ENCODE peak calls at places on chromosomes 3 and 15, in four cellular contexts. T, J, E and R are unnamed samples. For H3K36me3, the result is how much of the 10 kb centered on the place peaks cover.

GRCh38 chr15:89828324-89829145 is 13.9 kb upstream of the ANPEP start:
- DNase-seq in T (peak), J (peak), E (no peak), R (peak)

GRCh38 chr3:11307830-11308432 is 35.7 kb downstream of the ATG7 start:
- DNase-seq in T (no peak), J (no peak), E (no peak), R (no peak)

GRCh38 chr3:13137808-13138565 is 64.8 kb upstream of the IQSEC1 start:
- DNase-seq in T (peak), J (no peak), E (no peak), R (no peak)

GRCh38 chr15:42270996-42271395 is 2.0 kb upstream of the GANC start:
- DNase-seq in T (no peak), J (no peak), E (no peak), R (no peak)

GRCh38 chr3:123294296-123294938 is 92.7 kb downstream of the SEC22A start:
- DNase-seq in T (no peak), J (peak), E (no peak), R (no peak)

GRCh38 chr15:78069630-78070029 is 7.9 kb downstream of the TBC1D2B start:
- DNase-seq in T (no peak), J (no peak), E (no peak), R (no peak)

GRCh38 chr3:113084777-113085176 is 94.0 kb downstream of the GTPBP8 start:
- DNase-seq in T (no peak), J (no peak), E (peak), R (peak)

GRCh38 chr15:91908401-91908800 is 54.9 kb downstream of the SLCO3A1 start:
- DNase-seq in T (no peak), J (no peak), E (no peak), R (no peak)

GRCh38 chr3:80097674-80098073 is 329.9 kb upstream of the ROBO1 start:
- DNase-seq in T (no peak), J (no peak), E (no peak), R (no peak)

GRCh38 chr3:31086698-31087097 is 192.2 kb upstream of the GADL1 start:
- DNase-seq in T (no peak), J (no peak), E (no peak), R (no peak)

GRCh38 chr3:25442486-25442885 is 14.4 kb downstream of the RARB start:
- DNase-seq in T (no peak), J (no peak), E (no peak), R (no peak)

GRCh38 chr3:134038716-134039115 is 9.0 kb upstream of the SLCO2A1 start:
- DNase-seq in T (no peak), J (no peak), E (no peak), R (no peak)

GRCh38 chr15:27028836-27029482 is 58.0 kb downstream of the GABRG3 start:
- DNase-seq in T (no peak), J (no peak), E (no peak), R (no peak)

GRCh38 chr15:100918690-100919480 is at the start of gene LRRK1:
- DNase-seq in T (peak), J (peak), E (peak), R (peak)

GRCh38 chr15:82968066-82968465 is 15.5 kb upstream of the HOMER2 start:
- DNase-seq in T (no peak), J (no peak), E (no peak), R (no peak)

GRCh38 chr15:75577401-75578205 is 1.5 kb downstream of the PTPN9 start:
- DNase-seq in T (no peak), J (peak), E (no peak), R (peak)

GRCh38 chr15:100439566-100439965 is 89.2 kb downstream of the CERS3 start:
- DNase-seq in T (no peak), J (no peak), E (no peak), R (no peak)

GRCh38 chr3:102530443-102531195 is 95.8 kb downstream of the ZPLD1 start:
- DNase-seq in T (no peak), J (no peak), E (no peak), R (no peak)

GRCh38 chr3:106611841-106612240 is 743.0 kb upstream of the CBLB start:
- DNase-seq in T (no peak), J (no peak), E (no peak), R (no peak)

GRCh38 chr3:171528102-171528501 is 67.9 kb upstream of the TNIK start:
- DNase-seq in T (no peak), J (no peak), E (no peak), R (no peak)

GRCh38 chr3:9185046-9185445 is 64.4 kb downstream of the SRGAP3 start:
- DNase-seq in T (no peak), J (no peak), E (no peak), R (no peak)

GRCh38 chr3:16511561-16512434 is 1.7 kb downstream of the RFTN1 start:
- DNase-seq in T (no peak), J (peak), E (no peak), R (peak)

GRCh38 chr3:11204697-11205397 is 50.6 kb downstream of the HRH1 start:
- DNase-seq in T (no peak), J (peak), E (no peak), R (no peak)

GRCh38 chr15:66587749-66588148 is 22.0 kb upstream of the LCTL start:
- DNase-seq in T (no peak), J (no peak), E (no peak), R (no peak)

GRCh38 chr3:141540531-141540930 is 53.7 kb downstream of the RASA2 start:
- DNase-seq in T (no peak), J (no peak), E (no peak), R (no peak)

GRCh38 chr15:56291741-56292140 is 48.1 kb upstream of the RFX7 start:
- DNase-seq in T (no peak), J (no peak), E (no peak), R (no peak)

GRCh38 chr15:71275098-71275497 is 159.8 kb downstream of the THSD4 start:
- DNase-seq in T (no peak), J (no peak), E (no peak), R (peak)

GRCh38 chr15:77904436-77904821 is 173.1 kb downstream of the TBC1D2B start:
- DNase-seq in T (peak), J (no peak), E (no peak), R (no peak)

GRCh38 chr3:184354740-184355139 is 6.7 kb downstream of the CLCN2 start:
- DNase-seq in T (no peak), J (no peak), E (no peak), R (no peak)
- H3K36me3 ChIP-seq in T (under half), J (under half), E (under half), R (under half)

GRCh38 chr15:84645997-84646396 is 8.1 kb downstream of the WDR73 start:
- DNase-seq in T (no peak), J (no peak), E (no peak), R (no peak)
- H3K36me3 ChIP-seq in T (half or more), J (under half), E (under half), R (half or more)

GRCh38 chr15:98948456-98948855 is 59.1 kb downstream of the PGPEP1L start:
- DNase-seq in T (no peak), J (no peak), E (no peak), R (no peak)
- H3K36me3 ChIP-seq in T (under half), J (half or more), E (under half), R (under half)

GRCh38 chr3:129107793-129108192 is 13.8 kb downstream of the RAB43 start:
- DNase-seq in T (no peak), J (peak), E (no peak), R (no peak)

GRCh38 chr3:129114455-129114854 is 7.1 kb downstream of the RAB43 start:
- DNase-seq in T (no peak), J (no peak), E (no peak), R (no peak)

GRCh38 chr3:129117134-129117533 is 4.5 kb downstream of the RAB43 start:
- DNase-seq in T (no peak), J (no peak), E (no peak), R (no peak)

GRCh38 chr3:129116482-129116946 is 5.1 kb downstream of the RAB43 start:
- DNase-seq in T (no peak), J (no peak), E (no peak), R (no peak)

DNA sequence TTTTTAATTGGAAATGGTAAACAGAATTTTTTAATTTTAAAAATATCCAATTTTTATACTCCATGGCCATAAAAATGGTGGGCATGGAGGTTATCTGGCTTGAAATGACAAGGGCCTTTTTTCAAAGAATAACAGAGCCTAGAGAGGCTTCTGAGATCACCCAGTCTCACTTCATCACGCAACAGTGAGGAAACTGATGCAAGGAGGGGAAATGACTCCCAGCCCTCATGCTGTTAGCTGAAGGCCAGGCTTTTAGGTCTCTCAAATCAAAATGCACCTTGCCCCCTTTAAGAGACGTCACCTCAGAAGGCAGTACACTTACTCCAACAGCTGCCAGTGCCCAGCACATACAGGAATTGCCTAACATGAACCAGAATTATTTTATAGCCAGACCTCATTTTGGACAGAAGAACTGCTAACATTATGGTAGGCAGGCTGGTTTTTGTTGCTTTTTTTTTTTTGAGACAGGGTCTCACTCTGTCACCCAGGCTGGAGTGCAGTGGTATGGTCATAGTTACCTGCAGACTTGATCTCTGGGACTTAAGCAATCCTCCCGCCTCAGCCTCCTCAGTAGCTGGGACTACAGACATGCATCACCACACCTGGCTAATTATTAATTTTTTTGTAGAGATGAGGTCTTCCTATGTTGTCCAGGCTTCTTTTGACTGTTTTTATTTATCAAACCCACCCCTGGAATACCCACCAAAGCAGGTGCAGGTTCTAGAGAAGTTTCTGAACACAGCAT is 9.1 kb downstream of the RAB43 start:
- DNase-seq in T (no peak), J (no peak), E (no peak), R (no peak)
- H3K36me3 ChIP-seq in T (under half), J (under half), E (under half), R (under half)

DNA sequence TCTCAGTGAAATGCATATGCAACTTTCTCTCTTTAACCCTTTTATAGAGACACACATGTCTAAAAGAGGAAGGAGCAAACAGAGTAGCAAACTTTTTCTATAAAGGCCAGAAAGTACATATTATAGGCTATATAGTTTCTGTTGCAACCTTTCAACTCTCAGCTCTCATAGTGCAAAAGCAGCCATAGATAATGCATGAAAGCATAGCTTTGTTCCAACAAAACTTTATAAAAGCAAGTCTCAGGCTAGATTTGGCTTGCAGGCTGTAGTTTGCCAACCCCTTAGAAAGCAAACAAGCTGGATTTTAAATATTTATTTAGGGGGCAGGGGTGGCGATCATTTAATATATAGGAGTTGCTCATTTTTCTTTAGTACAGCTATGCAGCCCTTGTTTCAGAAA is 193.1 kb upstream of the LRRFIP2 start:
- DNase-seq in T (no peak), J (no peak), E (no peak), R (no peak)
- H3K36me3 ChIP-seq in T (half or more), J (under half), E (under half), R (under half)

GRCh38 chr3:45527727-45528126 is 66.8 kb upstream of the LIMD1 start:
- DNase-seq in T (no peak), J (no peak), E (no peak), R (no peak)
- H3K36me3 ChIP-seq in T (under half), J (under half), E (under half), R (under half)

DNA sequence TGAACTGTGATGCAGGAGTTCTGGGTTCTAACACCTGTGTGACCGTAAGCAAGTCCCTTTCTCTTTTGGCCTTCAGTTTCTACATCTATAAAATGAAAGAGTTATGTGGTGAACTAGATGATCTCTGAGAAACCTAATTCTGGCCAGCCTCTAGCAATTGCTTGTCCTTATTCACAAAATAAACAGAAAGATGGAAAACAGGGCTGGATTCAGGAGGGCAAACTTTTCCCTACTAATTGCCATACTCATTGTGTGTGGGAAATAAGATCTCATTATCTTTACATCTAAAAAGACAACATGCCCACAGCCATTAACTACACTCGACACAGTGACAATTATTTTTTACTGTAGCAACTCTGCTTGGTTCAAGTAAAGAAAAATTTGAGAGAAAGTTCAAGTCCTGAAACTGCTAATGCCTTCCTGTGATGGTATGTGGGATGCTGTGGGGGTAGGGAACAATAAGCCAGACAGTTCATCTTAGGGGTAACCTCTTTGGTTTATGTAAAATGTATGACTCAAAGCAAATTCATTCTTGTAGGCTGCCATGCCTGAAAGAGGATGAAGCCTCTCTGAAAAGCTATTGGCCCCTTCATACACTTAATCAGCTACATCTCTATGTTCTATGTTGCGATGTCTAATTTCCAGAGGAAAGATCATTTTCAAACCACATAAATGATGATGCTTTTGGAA is 177.6 kb upstream of the BCL6 start:
- DNase-seq in T (no peak), J (no peak), E (no peak), R (no peak)
- H3K36me3 ChIP-seq in T (under half), J (under half), E (under half), R (under half)

GRCh38 chr15:63060699-63061098 is 18.2 kb downstream of the TPM1 start:
- DNase-seq in T (no peak), J (no peak), E (no peak), R (no peak)

GRCh38 chr15:63057454-63058335 is 15.1 kb downstream of the TPM1 start:
- DNase-seq in T (no peak), J (no peak), E (no peak), R (no peak)

GRCh38 chr15:63061971-63062370 is 19.4 kb downstream of the TPM1 start:
- DNase-seq in T (no peak), J (no peak), E (no peak), R (no peak)

GRCh38 chr15:63059075-63059474 is 16.5 kb downstream of the TPM1 start:
- DNase-seq in T (no peak), J (no peak), E (no peak), R (no peak)

GRCh38 chr15:63059573-63060216 is 17.1 kb downstream of the TPM1 start:
- DNase-seq in T (no peak), J (no peak), E (no peak), R (no peak)
- H3K36me3 ChIP-seq in T (half or more), J (half or more), E (under half), R (half or more)

GRCh38 chr3:124850633-124851032 is 36.5 kb downstream of the ITGB5 start:
- DNase-seq in T (no peak), J (peak), E (no peak), R (peak)

GRCh38 chr3:124853446-124853845 is 33.7 kb downstream of the ITGB5 start:
- DNase-seq in T (no peak), J (no peak), E (no peak), R (no peak)

GRCh38 chr3:124851136-124851535 is 36.0 kb downstream of the ITGB5 start:
- DNase-seq in T (no peak), J (no peak), E (no peak), R (no peak)

GRCh38 chr3:124850212-124850611 is 37.0 kb downstream of the ITGB5 start:
- DNase-seq in T (no peak), J (no peak), E (no peak), R (no peak)

GRCh38 chr3:124851905-124852304 is 35.3 kb downstream of the ITGB5 start:
- DNase-seq in T (no peak), J (no peak), E (no peak), R (no peak)
- H3K36me3 ChIP-seq in T (under half), J (under half), E (under half), R (under half)

GRCh38 chr3:34365766-34366165 is 567.3 kb downstream of the PDCD6IP start:
- DNase-seq in T (no peak), J (no peak), E (no peak), R (no peak)
- H3K36me3 ChIP-seq in T (under half), J (under half), E (under half), R (under half)